ENCODE peak calls at places on chromosome 14, in eight cellular contexts. One of them, this sample, is unnamed.

GRCh38 chr14:63470877-63471565 is 72.2 kb downstream of the PPP2R5E start:
- DNase-seq in bronchial epithelial cell: peak
- DNase-seq in left ventricle myocardium superior: no peak
- DNase-seq in GM04504: peak
- DNase-seq in activated CD4-positive, alpha-beta memory T cell treated with anti-CD3 and anti-CD28 coated beads for 36 hours: no peak
- DNase-seq in NCI-H2081: no peak
- DNase-seq in T-helper 2 cell: no peak
- DNase-seq in central memory CD4-positive, alpha-beta T cell: no peak
- DNase-seq in this sample: peak

GRCh38 chr14:104723651-104724406 is at the start of gene ADSS1:
- DNase-seq in bronchial epithelial cell: no peak
- DNase-seq in left ventricle myocardium superior: peak
- DNase-seq in GM04504: no peak
- DNase-seq in activated CD4-positive, alpha-beta memory T cell treated with anti-CD3 and anti-CD28 coated beads for 36 hours: peak
- DNase-seq in NCI-H2081: no peak
- DNase-seq in T-helper 2 cell: peak
- DNase-seq in central memory CD4-positive, alpha-beta T cell: peak
- DNase-seq in this sample: peak

GRCh38 chr14:64654931-64655330 is 49.3 kb upstream of the PLEKHG3 start:
- DNase-seq in bronchial epithelial cell: no peak
- DNase-seq in left ventricle myocardium superior: no peak
- DNase-seq in GM04504: no peak
- DNase-seq in activated CD4-positive, alpha-beta memory T cell treated with anti-CD3 and anti-CD28 coated beads for 36 hours: no peak
- DNase-seq in NCI-H2081: no peak
- DNase-seq in T-helper 2 cell: no peak
- DNase-seq in central memory CD4-positive, alpha-beta T cell: no peak
- DNase-seq in this sample: peak

GRCh38 chr14:52922656-52923055 is 28.2 kb downstream of the FERMT2 start:
- DNase-seq in bronchial epithelial cell: no peak
- DNase-seq in left ventricle myocardium superior: no peak
- DNase-seq in GM04504: no peak
- DNase-seq in activated CD4-positive, alpha-beta memory T cell treated with anti-CD3 and anti-CD28 coated beads for 36 hours: no peak
- DNase-seq in NCI-H2081: no peak
- DNase-seq in T-helper 2 cell: no peak
- DNase-seq in central memory CD4-positive, alpha-beta T cell: no peak
- DNase-seq in this sample: peak

GRCh38 chr14:50399251-50400032 is 2.8 kb upstream of the CDKL1 start:
- DNase-seq in bronchial epithelial cell: peak
- DNase-seq in left ventricle myocardium superior: no peak
- DNase-seq in GM04504: no peak
- DNase-seq in activated CD4-positive, alpha-beta memory T cell treated with anti-CD3 and anti-CD28 coated beads for 36 hours: no peak
- DNase-seq in NCI-H2081: no peak
- DNase-seq in T-helper 2 cell: no peak
- DNase-seq in central memory CD4-positive, alpha-beta T cell: no peak
- DNase-seq in this sample: peak

GRCh38 chr14:32820182-32820581 is 118.5 kb upstream of the NPAS3 start:
- DNase-seq in bronchial epithelial cell: no peak
- DNase-seq in left ventricle myocardium superior: no peak
- DNase-seq in GM04504: no peak
- DNase-seq in activated CD4-positive, alpha-beta memory T cell treated with anti-CD3 and anti-CD28 coated beads for 36 hours: no peak
- DNase-seq in NCI-H2081: no peak
- DNase-seq in T-helper 2 cell: no peak
- DNase-seq in central memory CD4-positive, alpha-beta T cell: no peak
- DNase-seq in this sample: no peak

GRCh38 chr14:59265808-59266207 is 77.3 kb downstream of the DAAM1 start:
- DNase-seq in bronchial epithelial cell: peak
- DNase-seq in left ventricle myocardium superior: no peak
- DNase-seq in GM04504: no peak
- DNase-seq in activated CD4-positive, alpha-beta memory T cell treated with anti-CD3 and anti-CD28 coated beads for 36 hours: peak
- DNase-seq in NCI-H2081: no peak
- DNase-seq in T-helper 2 cell: no peak
- DNase-seq in central memory CD4-positive, alpha-beta T cell: no peak
- DNase-seq in this sample: peak

GRCh38 chr14:22882529-22883190 is 362 bp upstream of the REM2 start:
- DNase-seq in bronchial epithelial cell: peak
- DNase-seq in left ventricle myocardium superior: no peak
- DNase-seq in GM04504: peak
- DNase-seq in activated CD4-positive, alpha-beta memory T cell treated with anti-CD3 and anti-CD28 coated beads for 36 hours: peak
- DNase-seq in NCI-H2081: peak
- DNase-seq in T-helper 2 cell: no peak
- DNase-seq in central memory CD4-positive, alpha-beta T cell: peak
- DNase-seq in this sample: peak

GRCh38 chr14:22769369-22769768 is 2.9 kb downstream of the OXA1L start:
- DNase-seq in bronchial epithelial cell: no peak
- DNase-seq in left ventricle myocardium superior: no peak
- DNase-seq in GM04504: no peak
- DNase-seq in activated CD4-positive, alpha-beta memory T cell treated with anti-CD3 and anti-CD28 coated beads for 36 hours: no peak
- DNase-seq in NCI-H2081: no peak
- DNase-seq in T-helper 2 cell: no peak
- DNase-seq in central memory CD4-positive, alpha-beta T cell: no peak
- DNase-seq in this sample: no peak

GRCh38 chr14:36181417-36181816 is 4.9 kb upstream of the PTCSC3 start:
- DNase-seq in bronchial epithelial cell: no peak
- DNase-seq in left ventricle myocardium superior: no peak
- DNase-seq in GM04504: no peak
- DNase-seq in activated CD4-positive, alpha-beta memory T cell treated with anti-CD3 and anti-CD28 coated beads for 36 hours: no peak
- DNase-seq in NCI-H2081: no peak
- DNase-seq in T-helper 2 cell: no peak
- DNase-seq in central memory CD4-positive, alpha-beta T cell: no peak
- DNase-seq in this sample: no peak

This sample was measured in DMS53.